ENCODE peak calls at places on chromosomes 3 and 15, in four cellular contexts. O, L, Y and R are unnamed samples.

GRCh38 chr3:122661633-122662032 is 19.0 kb upstream of the PARP14 start:
- DNase-seq in O (no peak), Y (no peak), L (no peak), R (no peak)

GRCh38 chr3:184656991-184657669 is 54.7 kb downstream of the MAGEF1 start:
- DNase-seq in L (no peak), Y (peak), O (no peak), R (no peak)

GRCh38 chr15:24223739-24224138 is 451.8 kb upstream of the NPAP1 start:
- DNase-seq in Y (no peak), O (no peak), L (no peak), R (no peak)

GRCh38 chr15:74175271-74176191 is 2.0 kb downstream of the ISLR start:
- DNase-seq in Y (no peak), O (no peak), L (no peak), R (no peak)

GRCh38 chr15:54374184-54374947 is 396.1 kb downstream of the UNC13C start:
- DNase-seq in Y (no peak), O (no peak), L (no peak), R (no peak)

GRCh38 chr15:31362121-31362520 is 35.5 kb downstream of the KLF13 start:
- DNase-seq in L (no peak), O (no peak), Y (no peak), R (no peak)

GRCh38 chr15:57746752-57747151 is 40.2 kb downstream of the POLR2M start:
- DNase-seq in O (no peak), Y (no peak), L (no peak), R (no peak)

GRCh38 chr3:44648564-44649229 is at the start of gene ZNF35:
- DNase-seq in Y (peak), L (peak), O (peak), R (peak)

GRCh38 chr15:37095993-37096877 is 4.1 kb downstream of the MEIS2 start:
- DNase-seq in Y (no peak), L (no peak), O (no peak), R (no peak)

GRCh38 chr3:124951511-124952390 is 17.2 kb upstream of the MUC13 start:
- DNase-seq in L (no peak), O (no peak), Y (no peak), R (no peak)

GRCh38 chr15:48645558-48646330 is at the start of gene FBN1:
- DNase-seq in Y (no peak), L (peak), O (no peak), R (peak)

GRCh38 chr3:164302622-164303021 is 775.7 kb downstream of the SI start:
- DNase-seq in O (no peak), Y (no peak), L (no peak), R (no peak)

GRCh38 chr3:169390310-169390731 is 273.2 kb downstream of the MECOM start:
- DNase-seq in O (no peak), Y (no peak), L (no peak), R (no peak)

GRCh38 chr3:23865595-23866396 is 51.0 kb downstream of the NKIRAS1 start:
- DNase-seq in L (no peak), Y (no peak), O (no peak), R (no peak)

GRCh38 chr15:41194444-41194843 is 36.1 kb downstream of the EXD1 start:
- DNase-seq in Y (no peak), L (no peak), O (no peak), R (no peak)

GRCh38 chr15:96720251-96720650 is 389.8 kb downstream of the NR2F2 start:
- DNase-seq in L (no peak), Y (no peak), O (no peak), R (no peak)

GRCh38 chr3:160133757-160134156 is 91.5 kb upstream of the C3orf80 start:
- DNase-seq in L (no peak), O (no peak), Y (peak), R (no peak)

GRCh38 chr3:1092061-1092460 is 763 bp upstream of the CNTN6 start:
- DNase-seq in Y (no peak), L (no peak), O (no peak), R (no peak)

GRCh38 chr3:151327571-151328198 is 1.7 kb downstream of the P2RY13 start:
- DNase-seq in L (no peak), Y (no peak), O (no peak), R (no peak)

GRCh38 chr3:29324180-29324651 is 43.3 kb downstream of the RBMS3 start:
- DNase-seq in Y (no peak), L (peak), O (no peak), R (no peak)

GRCh38 chr3:171314341-171314740 is 145.9 kb downstream of the TNIK start:
- DNase-seq in L (no peak), O (no peak), Y (no peak), R (no peak)

GRCh38 chr3:42345811-42346210 is 64.6 kb downstream of the LYZL4 start:
- DNase-seq in Y (no peak), O (no peak), L (no peak), R (no peak)

GRCh38 chr15:34010921-34011320 is 28.1 kb downstream of the AVEN start:
- DNase-seq in O (no peak), L (no peak), Y (no peak), R (no peak)
- TF ChIP-seq CTCF in O (no peak), L (no peak), Y (no peak), R (no peak)

GRCh38 chr3:115657168-115657567 is 33.9 kb downstream of the GAP43 start:
- DNase-seq in O (no peak), L (no peak), Y (no peak), R (no peak)
- TF ChIP-seq CTCF in O (no peak), L (no peak), Y (no peak), R (no peak)

GRCh38 chr15:100934735-100935134 is 15.6 kb downstream of the LRRK1 start:
- DNase-seq in O (no peak), Y (no peak), L (no peak), R (no peak)
- TF ChIP-seq CTCF in O (peak), Y (no peak), L (no peak), R (no peak)

GRCh38 chr15:67063689-67064606 is 1.5 kb upstream of the SMAD3 start:
- DNase-seq in L (peak), Y (no peak), O (no peak), R (no peak)

GRCh38 chr15:67066041-67067021 is 929 bp downstream of the SMAD3 start:
- DNase-seq in Y (no peak), O (no peak), L (peak), R (no peak)

GRCh38 chr15:67065531-67066005 is at the start of gene SMAD3:
- DNase-seq in O (no peak), L (peak), Y (no peak), R (peak)

GRCh38 chr15:67062365-67062985 is 2.9 kb upstream of the SMAD3 start:
- DNase-seq in L (no peak), Y (no peak), O (no peak), R (no peak)

GRCh38 chr15:67064607-67065530 is 533 bp upstream of the SMAD3 start:
- DNase-seq in L (no peak), O (no peak), Y (no peak), R (peak)
- TF ChIP-seq CTCF in L (peak), O (no peak), Y (peak), R (no peak)

DNA sequence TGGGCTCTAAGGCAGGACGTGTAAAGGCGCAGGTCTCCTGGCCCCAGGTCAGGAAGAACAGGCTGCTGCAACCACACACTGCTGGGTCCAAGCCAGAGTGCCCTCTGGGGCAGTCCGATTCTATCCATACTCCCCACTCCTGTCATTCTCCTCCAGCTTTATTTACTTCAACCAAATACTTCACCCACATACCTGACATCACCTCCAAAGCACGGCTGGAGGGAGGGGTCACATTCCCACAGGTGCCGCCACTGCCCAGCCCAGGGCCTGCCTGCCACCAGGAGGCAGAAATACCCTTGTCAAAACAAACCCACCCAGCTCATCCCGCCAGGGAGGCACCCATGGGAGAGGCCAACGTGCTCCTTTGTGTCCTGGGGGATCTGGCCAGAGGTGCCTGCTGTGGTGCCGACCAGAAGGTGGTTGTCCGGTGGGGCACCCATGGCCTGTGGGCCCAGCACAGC is 100.4 kb downstream of the DAPK2 start:
- DNase-seq in Y (peak), L (no peak), O (no peak), R (peak)
- TF ChIP-seq CTCF in Y (peak), L (no peak), O (no peak), R (no peak)

GRCh38 chr3:173221010-173221409 is 80.0 kb upstream of the SPATA16 start:
- DNase-seq in L (no peak), Y (no peak), O (peak), R (no peak)
- TF ChIP-seq CTCF in L (no peak), Y (no peak), O (peak), R (peak)

GRCh38 chr15:26628071-26628470 is 144.8 kb downstream of the GABRB3 start:
- DNase-seq in Y (no peak), O (no peak), L (no peak), R (no peak)

GRCh38 chr15:26630857-26631256 is 142.0 kb downstream of the GABRB3 start:
- DNase-seq in Y (no peak), O (no peak), L (no peak), R (no peak)

GRCh38 chr15:26632500-26632899 is 140.4 kb downstream of the GABRB3 start:
- DNase-seq in L (no peak), O (no peak), Y (no peak), R (no peak)

GRCh38 chr15:26631894-26632293 is 141.0 kb downstream of the GABRB3 start:
- DNase-seq in L (no peak), Y (no peak), O (no peak), R (no peak)

GRCh38 chr15:26628879-26629529 is 143.9 kb downstream of the GABRB3 start:
- DNase-seq in O (peak), Y (peak), L (peak), R (peak)
- TF ChIP-seq CTCF in O (no peak), Y (no peak), L (no peak), R (peak)

DNA sequence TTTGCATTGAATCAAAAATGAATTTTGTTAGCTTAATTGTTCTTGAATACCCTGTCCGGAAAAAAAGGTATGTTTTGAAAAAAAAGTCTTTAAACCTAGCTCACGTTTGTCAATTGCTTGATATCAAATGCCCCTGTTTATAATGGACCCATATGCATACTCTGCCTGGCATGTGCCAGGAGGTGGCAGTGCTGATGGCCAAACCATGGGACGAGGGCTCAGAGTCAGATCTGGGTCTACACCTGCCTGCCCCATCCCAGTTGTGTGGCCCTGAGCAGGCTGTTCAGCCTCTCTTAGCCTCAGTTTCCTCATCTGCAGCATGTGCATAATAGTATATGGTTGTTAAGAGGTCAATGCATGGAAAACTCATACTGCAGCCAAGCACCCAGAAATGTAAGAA is 38.8 kb downstream of the PRKCD start:
- DNase-seq in O (no peak), Y (no peak), L (no peak), R (no peak)
- TF ChIP-seq CTCF in O (peak), Y (peak), L (no peak), R (peak)